ENCODE peak calls at places on chromosomes 13 and 19, in four cellular contexts. One of them, this sample, is unnamed.

GRCh38 chr19:52703917-52704316 is 30.9 kb downstream of the ZNF611 start:
- DNase-seq in Jurkat, Clone E6-1: no peak
- DNase-seq in activated CD4-positive, alpha-beta T cell treated with anti-CD3 and anti-CD28 coated beads for 24 hours: no peak
- DNase-seq in EL: no peak
- DNase-seq in this sample: no peak

GRCh38 chr19:51959791-51960190 is 26.8 kb downstream of the ZNF350 start:
- DNase-seq in EL: no peak
- DNase-seq in activated CD4-positive, alpha-beta T cell treated with anti-CD3 and anti-CD28 coated beads for 24 hours: no peak
- DNase-seq in Jurkat, Clone E6-1: no peak
- DNase-seq in this sample: no peak

GRCh38 chr13:63427170-63427569 is 2011.5 kb upstream of the PCDH20 start:
- DNase-seq in Jurkat, Clone E6-1: no peak
- DNase-seq in activated CD4-positive, alpha-beta T cell treated with anti-CD3 and anti-CD28 coated beads for 24 hours: no peak
- DNase-seq in EL: no peak
- DNase-seq in this sample: no peak

GRCh38 chr19:38830039-38830733 is 1.4 kb downstream of the ECH1 start:
- DNase-seq in EL: peak
- DNase-seq in activated CD4-positive, alpha-beta T cell treated with anti-CD3 and anti-CD28 coated beads for 24 hours: no peak
- DNase-seq in Jurkat, Clone E6-1: no peak
- DNase-seq in this sample: no peak

GRCh38 chr19:35755550-35756371 is 1.1 kb downstream of the HSPB6 start:
- DNase-seq in activated CD4-positive, alpha-beta T cell treated with anti-CD3 and anti-CD28 coated beads for 24 hours: no peak
- DNase-seq in Jurkat, Clone E6-1: no peak
- DNase-seq in EL: peak
- DNase-seq in this sample: peak

GRCh38 chr13:38564751-38565150 is 122.1 kb upstream of the FREM2 start:
- DNase-seq in Jurkat, Clone E6-1: no peak
- DNase-seq in activated CD4-positive, alpha-beta T cell treated with anti-CD3 and anti-CD28 coated beads for 24 hours: no peak
- DNase-seq in EL: no peak
- DNase-seq in this sample: no peak

GRCh38 chr19:44748426-44749254 is at the start of gene BCL3:
- DNase-seq in EL: no peak
- DNase-seq in Jurkat, Clone E6-1: no peak
- DNase-seq in activated CD4-positive, alpha-beta T cell treated with anti-CD3 and anti-CD28 coated beads for 24 hours: peak
- DNase-seq in this sample: peak

GRCh38 chr13:33799950-33800592 is 17.9 kb upstream of the RFC3 start:
- DNase-seq in activated CD4-positive, alpha-beta T cell treated with anti-CD3 and anti-CD28 coated beads for 24 hours: no peak
- DNase-seq in EL: peak
- DNase-seq in Jurkat, Clone E6-1: peak
- DNase-seq in this sample: peak

GRCh38 chr13:99386911-99387788 is 80.0 kb upstream of the GPR183 start:
- DNase-seq in EL: peak
- DNase-seq in Jurkat, Clone E6-1: peak
- DNase-seq in activated CD4-positive, alpha-beta T cell treated with anti-CD3 and anti-CD28 coated beads for 24 hours: peak
- DNase-seq in this sample: peak

GRCh38 chr13:35797946-35798345 is 321.5 kb upstream of the MAB21L1 start:
- DNase-seq in EL: no peak
- DNase-seq in activated CD4-positive, alpha-beta T cell treated with anti-CD3 and anti-CD28 coated beads for 24 hours: no peak
- DNase-seq in Jurkat, Clone E6-1: no peak
- DNase-seq in this sample: no peak

GRCh38 chr19:55581145-55581827 is 638 bp upstream of the ZNF579 start:
- DNase-seq in EL: peak
- DNase-seq in Jurkat, Clone E6-1: no peak
- DNase-seq in activated CD4-positive, alpha-beta T cell treated with anti-CD3 and anti-CD28 coated beads for 24 hours: no peak
- DNase-seq in this sample: no peak

GRCh38 chr19:8505680-8506401 is 3.4 kb upstream of the PRAM1 start:
- DNase-seq in activated CD4-positive, alpha-beta T cell treated with anti-CD3 and anti-CD28 coated beads for 24 hours: peak
- DNase-seq in Jurkat, Clone E6-1: peak
- DNase-seq in EL: peak
- DNase-seq in this sample: peak

GRCh38 chr13:108987488-108987887 is 358.1 kb downstream of the MYO16 start:
- DNase-seq in activated CD4-positive, alpha-beta T cell treated with anti-CD3 and anti-CD28 coated beads for 24 hours: no peak
- DNase-seq in EL: no peak
- DNase-seq in Jurkat, Clone E6-1: no peak
- DNase-seq in this sample: no peak

GRCh38 chr13:98506343-98507059 is 70.4 kb downstream of the STK24 start:
- DNase-seq in Jurkat, Clone E6-1: no peak
- DNase-seq in activated CD4-positive, alpha-beta T cell treated with anti-CD3 and anti-CD28 coated beads for 24 hours: no peak
- DNase-seq in EL: no peak
- DNase-seq in this sample: no peak

GRCh38 chr13:73284475-73284874 is 225.7 kb downstream of the KLF5 start:
- DNase-seq in Jurkat, Clone E6-1: no peak
- DNase-seq in EL: no peak
- DNase-seq in activated CD4-positive, alpha-beta T cell treated with anti-CD3 and anti-CD28 coated beads for 24 hours: no peak
- DNase-seq in this sample: no peak

GRCh38 chr19:39413269-39413902 is 917 bp downstream of the PLEKHG2 start:
- DNase-seq in Jurkat, Clone E6-1: no peak
- DNase-seq in EL: peak
- DNase-seq in activated CD4-positive, alpha-beta T cell treated with anti-CD3 and anti-CD28 coated beads for 24 hours: no peak
- DNase-seq in this sample: peak

GRCh38 chr13:64688893-64689677 is 2541.1 kb downstream of the PCDH9 start:
- DNase-seq in EL: peak
- DNase-seq in activated CD4-positive, alpha-beta T cell treated with anti-CD3 and anti-CD28 coated beads for 24 hours: no peak
- DNase-seq in Jurkat, Clone E6-1: no peak
- DNase-seq in this sample: no peak

GRCh38 chr19:16338470-16339360 is 14.1 kb downstream of the KLF2 start:
- DNase-seq in Jurkat, Clone E6-1: peak
- DNase-seq in activated CD4-positive, alpha-beta T cell treated with anti-CD3 and anti-CD28 coated beads for 24 hours: no peak
- DNase-seq in EL: peak
- DNase-seq in this sample: peak

GRCh38 chr13:89763011-89763410 is 1584.5 kb upstream of the MIR17HG start:
- DNase-seq in EL: no peak
- DNase-seq in activated CD4-positive, alpha-beta T cell treated with anti-CD3 and anti-CD28 coated beads for 24 hours: no peak
- DNase-seq in Jurkat, Clone E6-1: no peak
- DNase-seq in this sample: no peak

GRCh38 chr19:1172353-1173159 is 1.5 kb downstream of the SBNO2 start:
- DNase-seq in EL: peak
- DNase-seq in activated CD4-positive, alpha-beta T cell treated with anti-CD3 and anti-CD28 coated beads for 24 hours: no peak
- DNase-seq in Jurkat, Clone E6-1: no peak
- DNase-seq in this sample: peak

GRCh38 chr19:41106177-41106576 is 8.1 kb upstream of the CYP2F1 start:
- DNase-seq in activated CD4-positive, alpha-beta T cell treated with anti-CD3 and anti-CD28 coated beads for 24 hours: no peak
- DNase-seq in Jurkat, Clone E6-1: no peak
- DNase-seq in EL: no peak
- DNase-seq in this sample: no peak

GRCh38 chr13:97844151-97844550 is 109.3 kb upstream of the IPO5 start:
- DNase-seq in activated CD4-positive, alpha-beta T cell treated with anti-CD3 and anti-CD28 coated beads for 24 hours: no peak
- DNase-seq in Jurkat, Clone E6-1: no peak
- DNase-seq in EL: no peak
- DNase-seq in this sample: no peak

GRCh38 chr13:36124236-36124822 is 6.9 kb downstream of the DCLK1 start:
- DNase-seq in Jurkat, Clone E6-1: no peak
- DNase-seq in EL: peak
- DNase-seq in activated CD4-positive, alpha-beta T cell treated with anti-CD3 and anti-CD28 coated beads for 24 hours: no peak
- DNase-seq in this sample: no peak

GRCh38 chr19:45500918-45501729 is 2.9 kb downstream of the PPM1N start:
- DNase-seq in Jurkat, Clone E6-1: no peak
- DNase-seq in activated CD4-positive, alpha-beta T cell treated with anti-CD3 and anti-CD28 coated beads for 24 hours: no peak
- DNase-seq in EL: no peak
- DNase-seq in this sample: no peak

This sample was measured in dermis blood vessel endothelial cell.